ENCODE peak calls at places on chromosomes 2 and 18, in seven cellular contexts. Z is body of pancreas, W is cardiac muscle cell, B is AG09309, K is left lung, V is IMR-90, C is sigmoid colon. F is an unnamed sample.
A peak's percentile ranks its signal among the peaks of the same experiment; 100 is the strongest.

GRCh38 chr2:226554726-226555125 is 244.9 kb downstream of the IRS1 start:
- DNase-seq in B (no peak), Z (no peak), K (no peak), V (no peak), C (no peak), W (no peak), F (peak; percentile 76)

GRCh38 chr2:29202819-29203495 is 87.7 kb downstream of the CLIP4 start:
- DNase-seq in Z (no peak), C (no peak), V (no peak), B (no peak), K (no peak), W (no peak), F (no peak)

GRCh38 chr2:58853420-58853819 is 612.3 kb upstream of the FANCL start:
- DNase-seq in K (no peak), C (no peak), W (peak; percentile 5), V (no peak), B (no peak), Z (no peak), F (no peak)

GRCh38 chr2:238505119-238505891 is 78.6 kb downstream of the ASB1 start:
- DNase-seq in W (no peak), K (no peak), V (peak; percentile 30), B (no peak), Z (no peak), C (peak; percentile 42), F (no peak)

GRCh38 chr18:29181151-29181901 is 1004.4 kb upstream of the CDH2 start:
- DNase-seq in K (no peak), V (peak; percentile 98), Z (peak; percentile 10), C (no peak), W (no peak), B (peak; percentile 91), F (peak; percentile 97)

GRCh38 chr2:52336951-52337350 is 1305.0 kb upstream of the NRXN1 start:
- DNase-seq in V (no peak), C (no peak), K (no peak), Z (no peak), W (no peak), B (no peak), F (no peak)

GRCh38 chr2:119223521-119224390 is at the start of gene STEAP3:
- DNase-seq in Z (peak; percentile 92), K (peak; percentile 95), V (peak; percentile 35), C (peak; percentile 81), B (no peak), W (peak; percentile 90), F (peak; percentile 49)

GRCh38 chr2:186399082-186399644 is 86.9 kb upstream of the ZC3H15 start:
- DNase-seq in K (no peak), B (no peak), W (no peak), Z (no peak), V (no peak), C (no peak), F (no peak)

GRCh38 chr2:240392084-240392947 is 43.1 kb upstream of the GPC1 start:
- DNase-seq in V (no peak), C (peak; percentile 50), W (no peak), B (no peak), K (peak; percentile 66), Z (peak; percentile 7), F (peak; percentile 56)

GRCh38 chr2:235740821-235741220 is 247.0 kb downstream of the AGAP1 start:
- DNase-seq in V (no peak), C (no peak), Z (no peak), W (no peak), B (no peak), K (no peak), F (no peak)

GRCh38 chr2:54020793-54021414 is 50.1 kb upstream of the PSME4 start:
- DNase-seq in V (no peak), C (no peak), B (no peak), W (no peak), K (no peak), Z (no peak), F (no peak)

GRCh38 chr2:168231609-168232241 is 15.7 kb downstream of the STK39 start:
- DNase-seq in W (no peak), K (no peak), V (no peak), C (peak; percentile 78), B (no peak), Z (no peak), F (no peak)

GRCh38 chr2:108189316-108189715 is 50.5 kb upstream of the SULT1C3 start:
- DNase-seq in K (no peak), C (no peak), Z (no peak), W (no peak), V (no peak), B (no peak), F (peak; percentile 27)

GRCh38 chr2:71552861-71553301 is 99.5 kb downstream of the DYSF start:
- DNase-seq in Z (no peak), K (peak; percentile 35), V (no peak), C (no peak), B (no peak), W (no peak), F (no peak)

GRCh38 chr18:72672364-72673151 is 128.4 kb upstream of the CBLN2 start:
- DNase-seq in W (peak; percentile 57), B (peak; percentile 8), C (no peak), K (no peak), V (peak; percentile 11), Z (no peak), F (peak; percentile 21)

GRCh38 chr2:7497223-7497622 is 580.0 kb downstream of the RNF144A start:
- DNase-seq in B (no peak), C (no peak), V (no peak), Z (no peak), K (no peak), W (no peak), F (peak; percentile 25)

GRCh38 chr2:2328847-2329246 is 2.2 kb downstream of the MYT1L start:
- DNase-seq in K (no peak), C (no peak), B (no peak), Z (no peak), W (peak; percentile 79), V (no peak), F (no peak)

GRCh38 chr2:1010373-1011017 is 59.8 kb downstream of the SNTG2 start:
- DNase-seq in Z (no peak), K (no peak), V (no peak), B (no peak), W (peak; percentile 87), C (no peak), F (peak; percentile 20)

GRCh38 chr2:85707304-85707703 is 13.1 kb downstream of the GNLY start:
- DNase-seq in K (no peak), B (peak; percentile 70), Z (peak; percentile 79), C (peak; percentile 82), V (peak; percentile 94), W (peak; percentile 87), F (peak; percentile 85)

GRCh38 chr18:34159691-34160185 is 65.0 kb downstream of the NOL4 start:
- DNase-seq in W (no peak), C (no peak), Z (peak; percentile 8), B (no peak), V (no peak), K (no peak), F (no peak)

GRCh38 chr2:219645631-219646527 is 18.4 kb downstream of the SLC4A3 start:
- DNase-seq in C (no peak), K (no peak), B (peak; percentile 56), V (peak; percentile 82), Z (no peak), W (no peak), F (peak; percentile 84)

GRCh38 chr2:71561441-71562267 is 108.3 kb downstream of the DYSF start:
- DNase-seq in B (no peak), Z (no peak), W (no peak), C (no peak), K (peak; percentile 43), V (no peak), F (no peak)

GRCh38 chr18:37565138-37565984 is at the start of gene CELF4:
- DNase-seq in K (peak; percentile 81), V (no peak), B (no peak), C (peak; percentile 55), Z (no peak), W (peak; percentile 42), F (no peak)

GRCh38 chr18:48336332-48336731 is 72.9 kb downstream of the ZBTB7C start:
- DNase-seq in Z (no peak), B (no peak), C (no peak), K (no peak), W (no peak), V (no peak), F (no peak)
- TF ChIP-seq CTCF in Z (no peak), B (no peak), C (no peak), K (peak; percentile 23), W (peak; percentile 34), V (no peak), F (no peak)

GRCh38 chr18:70243545-70243944 is 38.1 kb upstream of the RTTN start:
- DNase-seq in W (no peak), C (no peak), K (no peak), Z (no peak), B (no peak), V (no peak), F (no peak)
- H3K4me3 ChIP-seq in W (no peak overlapping the region), C (no peak overlapping the region), K (no peak overlapping the region), Z (no peak overlapping the region), B (no peak overlapping the region), V (no peak overlapping the region), F (no peak overlapping the region)

DNA sequence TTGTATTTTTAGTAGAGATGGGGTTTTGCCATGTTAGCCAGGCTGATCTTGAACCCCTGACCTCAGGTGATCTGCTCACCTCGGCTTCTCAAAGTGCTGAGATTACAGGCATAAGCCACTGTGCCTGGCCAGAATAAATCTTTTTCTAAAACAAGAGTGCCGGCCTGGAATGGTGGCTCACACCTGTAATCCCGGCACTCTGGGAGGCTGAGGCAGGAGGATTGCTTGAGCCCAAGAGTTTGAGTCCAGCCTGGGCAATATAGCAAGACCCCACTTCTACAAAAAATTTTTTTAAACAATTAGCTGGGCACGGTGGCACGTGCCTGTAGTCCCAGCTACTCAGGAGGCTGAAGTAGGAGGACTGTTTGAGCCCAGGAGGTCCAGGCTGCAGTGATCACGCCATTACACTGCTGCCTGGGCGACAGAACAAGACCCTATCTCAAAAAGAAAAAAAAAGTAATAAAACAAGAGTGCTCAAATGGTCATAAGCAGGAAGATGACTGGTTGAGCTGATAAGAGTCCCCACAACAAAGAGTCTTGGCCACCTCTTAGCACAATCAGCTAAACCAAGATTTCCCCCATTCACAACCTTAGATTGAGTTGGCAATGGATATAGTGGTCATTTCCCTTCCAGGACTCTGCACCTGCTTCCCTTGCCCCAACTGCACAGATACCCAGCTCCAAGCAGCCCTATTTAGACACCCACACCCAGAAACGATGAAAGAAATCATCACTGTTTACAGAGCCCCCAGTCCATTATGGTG is 5.8 kb upstream of the UCN start:
- DNase-seq in Z (no peak), V (no peak), C (no peak), K (peak; percentile 24), W (no peak), B (no peak), F (no peak)
- TF ChIP-seq CTCF in Z (no peak), V (no peak), C (no peak), K (no peak), W (no peak), B (no peak), F (no peak)

GRCh38 chr2:37664190-37664751 is 7.2 kb downstream of the CDC42EP3 start:
- DNase-seq in Z (no peak), W (no peak), B (no peak), C (no peak), V (no peak), K (no peak), F (no peak)

GRCh38 chr2:37667704-37668103 is 3.7 kb downstream of the CDC42EP3 start:
- DNase-seq in B (no peak), Z (no peak), V (no peak), K (no peak), W (no peak), C (no peak), F (no peak)

GRCh38 chr2:37665038-37665437 is 6.4 kb downstream of the CDC42EP3 start:
- DNase-seq in W (no peak), Z (no peak), K (no peak), B (no peak), V (no peak), C (no peak), F (no peak)

GRCh38 chr2:37665622-37666362 is 5.7 kb downstream of the CDC42EP3 start:
- DNase-seq in V (no peak), C (no peak), B (no peak), Z (no peak), W (no peak), K (no peak), F (no peak)

GRCh38 chr2:37666772-37667171 is 4.7 kb downstream of the CDC42EP3 start:
- DNase-seq in W (no peak), Z (no peak), C (no peak), V (no peak), B (no peak), K (no peak), F (no peak)
- H3K4me3 ChIP-seq in W (no peak overlapping the region), Z (no peak overlapping the region), C (no peak overlapping the region), V (peak overlapping the region; percentile 30), B (peak overlapping the region; percentile 21), K (no peak overlapping the region), F (peak overlapping the region; percentile 69)

F was measured in AG10803.